ENCODE peak calls at places on chromosomes 16 and 17, in four cellular contexts. Q is CD8-positive, alpha-beta T cell; H is ovary; S is AG04450. Y is an unnamed sample.

GRCh38 chr16:81866820-81867440 is 87.8 kb downstream of the PLCG2 start:
- DNase-seq in H (peak; percentile 36), S (no peak), Q (no peak), Y (peak; percentile 64)

GRCh38 chr16:63188076-63188771 is 1152.0 kb upstream of the CDH8 start:
- DNase-seq in S (no peak), H (no peak), Q (no peak), Y (no peak)

GRCh38 chr16:21638573-21638975 is 13.8 kb downstream of the IGSF6 start:
- DNase-seq in H (no peak), S (no peak), Q (no peak), Y (no peak)

GRCh38 chr17:29251969-29252866 is 5.6 kb downstream of the CRYBA1 start:
- DNase-seq in S (no peak), H (no peak), Q (no peak), Y (no peak)

GRCh38 chr16:47660540-47660939 is 199.4 kb downstream of the PHKB start:
- DNase-seq in S (no peak), Q (no peak), H (no peak), Y (no peak)

GRCh38 chr17:50916026-50916707 is 50.0 kb upstream of the TOB1 start:
- DNase-seq in H (no peak), S (no peak), Q (no peak), Y (no peak)

GRCh38 chr16:69762843-69763556 is 868 bp downstream of the WWP2 start:
- DNase-seq in Q (peak; percentile 31), H (no peak), S (no peak), Y (no peak)

GRCh38 chr17:77869665-77870132 is 88.8 kb upstream of the TNRC6C start:
- DNase-seq in H (no peak), S (no peak), Q (peak; percentile 56), Y (no peak)

GRCh38 chr16:1305823-1306222 is 3.6 kb upstream of the UBE2I start:
- DNase-seq in S (no peak), Q (peak; percentile 40), H (no peak), Y (no peak)

GRCh38 chr17:10161392-10161791 is 37.0 kb downstream of the GAS7 start:
- DNase-seq in H (no peak), S (no peak), Q (no peak), Y (no peak)

GRCh38 chr17:14211778-14212177 is 24.9 kb downstream of the CDRT15 start:
- DNase-seq in H (no peak), Q (peak; percentile 61), S (no peak), Y (no peak)

GRCh38 chr16:66924527-66925321 is 611 bp downstream of the RRAD start:
- DNase-seq in Q (no peak), H (peak; percentile 64), S (no peak), Y (no peak)

GRCh38 chr17:41784207-41784744 is 2.2 kb downstream of the JUP start:
- DNase-seq in Q (no peak), H (no peak), S (no peak), Y (peak; percentile 45)

GRCh38 chr17:41785876-41786226 is 660 bp downstream of the JUP start:
- DNase-seq in Q (no peak), S (no peak), H (peak; percentile 65), Y (peak; percentile 83)

GRCh38 chr17:41785091-41785875 is 1.2 kb downstream of the JUP start:
- DNase-seq in H (no peak), Q (no peak), S (no peak), Y (no peak)

GRCh38 chr17:41787021-41787418 is 509 bp upstream of the JUP start:
- DNase-seq in Q (no peak), S (no peak), H (no peak), Y (no peak)

GRCh38 chr17:41786227-41787020 is at the start of gene JUP:
- DNase-seq in H (peak; percentile 99), S (peak; percentile 98), Q (peak; percentile 91), Y (peak; percentile 100)
- TF ChIP-seq CTCF in H (peak; percentile 76), S (peak; percentile 30), Q (peak; percentile 27), Y (no peak)

GRCh38 chr16:53689636-53690035 is 14.0 kb downstream of the RPGRIP1L start:
- DNase-seq in H (no peak), Q (no peak), S (no peak), Y (no peak)

GRCh38 chr16:53695070-53695469 is 8.6 kb downstream of the RPGRIP1L start:
- DNase-seq in H (no peak), Q (no peak), S (peak; percentile 42), Y (no peak)

GRCh38 chr16:53692146-53692545 is 11.5 kb downstream of the RPGRIP1L start:
- DNase-seq in Q (no peak), S (no peak), H (no peak), Y (no peak)
- TF ChIP-seq CTCF in Q (no peak), S (no peak), H (no peak), Y (no peak)

DNA sequence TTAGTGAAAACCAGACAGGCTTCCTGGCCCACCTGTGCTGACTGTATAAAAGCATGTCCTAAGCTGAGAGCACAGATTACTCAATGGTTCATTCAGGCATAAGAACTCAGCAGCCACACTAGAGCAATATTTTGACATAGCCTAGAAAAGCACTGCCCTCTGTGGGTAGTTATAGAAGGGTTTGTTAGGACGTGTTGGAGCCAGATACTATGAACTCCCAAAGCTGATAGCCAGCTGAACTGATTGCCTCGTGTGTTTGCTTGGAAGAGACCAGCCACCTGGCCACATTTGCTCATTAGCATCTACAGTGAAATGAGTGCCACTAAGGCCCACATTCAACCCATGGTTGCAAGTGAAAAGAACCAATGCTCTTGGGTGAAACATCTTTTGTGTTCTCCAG is 30.8 kb upstream of the ABCA5 start:
- DNase-seq in Q (no peak), S (no peak), H (no peak), Y (no peak)
- TF ChIP-seq CTCF in Q (no peak), S (no peak), H (no peak), Y (no peak)

DNA sequence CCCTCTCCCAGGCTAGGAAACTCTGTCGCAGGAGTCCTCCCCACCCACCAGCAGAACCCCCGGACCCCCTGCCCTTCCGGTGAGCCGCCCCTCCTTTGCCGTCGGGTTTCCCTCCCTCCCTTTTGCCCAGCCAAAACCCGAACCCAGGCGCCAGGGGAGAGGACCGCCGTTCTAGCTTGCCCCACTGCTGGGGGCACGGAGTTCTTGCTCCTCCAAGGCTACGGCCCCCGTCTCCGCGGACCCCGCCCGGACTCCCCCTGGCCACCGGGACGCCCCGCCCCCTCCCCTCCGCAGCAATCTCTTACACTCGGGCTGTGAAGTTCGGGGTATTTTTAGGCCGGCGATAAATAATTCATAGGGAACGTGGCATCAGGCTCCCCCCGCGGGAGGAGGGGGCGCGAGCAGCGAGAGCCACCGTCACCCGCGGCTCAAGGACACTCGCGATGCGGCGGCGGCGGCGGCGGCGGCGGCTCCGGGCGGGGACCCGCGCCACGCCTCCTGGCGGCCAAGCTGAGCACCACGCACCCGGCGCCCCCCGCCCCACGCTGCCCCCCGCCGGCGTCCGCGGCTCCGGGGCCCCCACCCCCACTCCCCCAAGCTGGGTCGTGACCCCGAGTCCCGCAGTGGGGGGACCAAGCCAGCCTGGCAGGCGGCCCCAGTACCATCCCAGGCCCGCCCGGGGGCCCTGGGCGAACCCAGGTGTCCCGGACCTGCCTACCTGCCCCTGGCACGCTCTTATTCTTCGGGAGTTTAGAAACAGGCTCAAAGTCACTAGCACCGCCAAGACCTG is at the start of gene GRIN2C:
- DNase-seq in H (peak; percentile 46), S (no peak), Q (no peak), Y (no peak)
- TF ChIP-seq CTCF in H (no peak), S (no peak), Q (peak; percentile 34), Y (no peak)

DNA sequence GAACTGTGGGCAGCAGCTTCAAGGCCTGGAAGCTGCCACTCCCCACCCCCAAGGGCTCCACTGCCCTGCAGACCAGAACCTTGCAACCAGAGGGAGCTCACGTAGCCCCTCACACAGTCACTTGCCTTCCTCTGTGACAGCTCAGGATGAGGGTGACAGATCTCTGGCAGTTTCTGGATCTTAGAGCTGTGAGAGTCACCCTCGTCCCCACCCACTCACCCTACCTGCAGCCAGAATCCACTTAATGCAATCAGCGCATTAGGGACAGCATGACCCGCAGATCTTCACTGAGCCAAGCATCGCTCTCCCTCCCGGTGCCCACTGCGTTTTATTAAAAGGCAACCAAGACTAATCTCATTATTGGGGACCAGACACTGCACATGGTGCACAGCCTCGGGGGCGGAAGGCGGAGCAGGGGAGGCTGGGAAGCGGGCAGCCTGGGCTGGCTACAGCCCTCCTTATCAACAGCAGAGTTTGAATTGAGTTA is 3.5 kb downstream of the CYB561 start:
- DNase-seq in Q (no peak), H (no peak), S (no peak), Y (no peak)
- TF ChIP-seq CTCF in Q (no peak), H (no peak), S (peak; percentile 22), Y (no peak)

Y was measured in breast epithelium.